ENCODE peak calls at places on chromosomes 16 and 17, in eight cellular contexts. S, G, P, M, K, D, Y and F are unnamed samples.

GRCh38 chr17:4587195-4587594 is 2.9 kb downstream of the SMTNL2 start:
- DNase-seq in K (no peak), P (no peak), D (no peak), S (no peak), M (no peak), Y (no peak), G (no peak), F (peak; percentile 42)

GRCh38 chr17:13575922-13576419 is 25.8 kb downstream of the HS3ST3A1 start:
- DNase-seq in M (no peak), K (no peak), D (no peak), G (no peak), Y (no peak), P (no peak), S (no peak), F (no peak)

GRCh38 chr17:7023576-7024401 is 939 bp downstream of the BCL6B start:
- DNase-seq in M (peak; percentile 100), D (peak; percentile 86), G (peak; percentile 94), K (peak; percentile 93), Y (peak; percentile 98), S (peak; percentile 91), P (no peak), F (peak; percentile 97)

GRCh38 chr16:49194499-49195260 is 87.0 kb downstream of the CBLN1 start:
- DNase-seq in G (no peak), P (no peak), K (no peak), M (no peak), S (no peak), D (no peak), Y (peak; percentile 86), F (no peak)

GRCh38 chr16:16938980-16939379 is 531.8 kb downstream of the XYLT1 start:
- DNase-seq in K (no peak), S (no peak), G (no peak), P (no peak), D (no peak), Y (no peak), M (no peak), F (no peak)

GRCh38 chr16:83837566-83837965 is 29.8 kb downstream of the HSBP1 start:
- DNase-seq in M (no peak), P (no peak), Y (no peak), G (peak; percentile 19), D (no peak), S (no peak), K (no peak), F (no peak)

GRCh38 chr16:51393381-51394005 is 242.4 kb upstream of the SALL1 start:
- DNase-seq in K (no peak), Y (no peak), M (peak; percentile 1), G (no peak), P (peak; percentile 15), D (no peak), S (no peak), F (no peak)

GRCh38 chr16:70018254-70018653 is 67.1 kb downstream of the CLEC18A start:
- DNase-seq in G (no peak), D (peak; percentile 61), P (no peak), K (no peak), M (peak; percentile 29), Y (no peak), S (no peak), F (no peak)

GRCh38 chr16:51271156-51271555 is 120.1 kb upstream of the SALL1 start:
- DNase-seq in S (no peak), Y (no peak), G (no peak), P (no peak), M (no peak), K (no peak), D (no peak), F (no peak)

GRCh38 chr17:9905902-9906301 is 831 bp upstream of the RCVRN start:
- DNase-seq in D (peak; percentile 26), G (no peak), M (no peak), P (no peak), Y (no peak), S (no peak), K (no peak), F (peak; percentile 74)

GRCh38 chr17:41464682-41465081 is 2.5 kb downstream of the KRT32 start:
- DNase-seq in P (peak; percentile 90), G (no peak), S (peak; percentile 69), M (peak; percentile 32), K (peak; percentile 59), D (peak; percentile 79), Y (no peak), F (no peak)

GRCh38 chr17:8925808-8926207 is 39.7 kb downstream of the PIK3R5 start:
- DNase-seq in G (no peak), K (no peak), M (no peak), S (no peak), P (no peak), Y (no peak), D (no peak), F (no peak)

DNA sequence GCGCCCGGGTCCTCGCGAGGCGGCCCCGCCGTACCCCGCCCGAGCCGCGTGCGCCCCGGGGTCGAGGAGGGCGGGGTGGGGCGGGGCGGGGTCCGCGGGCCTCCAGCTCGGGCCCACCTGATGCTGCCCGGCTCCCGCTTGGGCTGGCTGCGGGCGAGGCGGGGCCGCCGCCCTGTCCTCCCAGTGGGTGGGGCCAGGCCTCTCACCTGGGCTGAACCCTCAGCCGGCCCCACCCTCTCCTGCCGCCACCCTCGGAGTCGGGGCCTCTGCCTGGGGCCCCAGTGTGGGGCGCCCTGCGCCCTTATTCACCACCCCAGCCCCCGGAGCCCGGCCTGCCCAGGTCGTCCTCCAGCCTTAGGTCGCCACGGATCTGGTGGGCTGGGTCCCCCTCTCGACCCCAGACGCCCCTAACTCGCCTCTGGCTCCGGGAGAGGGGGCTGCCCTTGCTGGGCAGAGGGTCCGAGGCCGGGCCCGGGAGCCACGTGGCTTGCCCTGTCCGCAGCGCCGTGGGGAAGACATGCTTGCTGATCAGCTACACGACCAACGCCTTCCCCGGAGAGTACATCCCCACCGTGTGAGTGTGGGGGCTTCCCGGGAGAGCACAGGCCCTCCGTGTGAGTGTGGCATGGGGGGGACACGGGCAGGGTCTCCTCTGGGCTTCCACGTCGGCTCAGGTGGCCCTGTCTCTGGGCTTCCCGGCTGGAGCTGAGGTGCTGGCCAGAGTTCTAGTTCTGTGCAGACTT is 578 bp downstream of the RAC3 start:
- DNase-seq in S (no peak), M (no peak), G (no peak), Y (no peak), K (peak; percentile 74), P (no peak), D (no peak), F (no peak)
- TF ChIP-seq POLR2AphosphoS5 in S (no peak), M (no peak), G (no peak), Y (no peak), K (no peak), P (no peak), D (peak; percentile 64), F (no peak)

DNA sequence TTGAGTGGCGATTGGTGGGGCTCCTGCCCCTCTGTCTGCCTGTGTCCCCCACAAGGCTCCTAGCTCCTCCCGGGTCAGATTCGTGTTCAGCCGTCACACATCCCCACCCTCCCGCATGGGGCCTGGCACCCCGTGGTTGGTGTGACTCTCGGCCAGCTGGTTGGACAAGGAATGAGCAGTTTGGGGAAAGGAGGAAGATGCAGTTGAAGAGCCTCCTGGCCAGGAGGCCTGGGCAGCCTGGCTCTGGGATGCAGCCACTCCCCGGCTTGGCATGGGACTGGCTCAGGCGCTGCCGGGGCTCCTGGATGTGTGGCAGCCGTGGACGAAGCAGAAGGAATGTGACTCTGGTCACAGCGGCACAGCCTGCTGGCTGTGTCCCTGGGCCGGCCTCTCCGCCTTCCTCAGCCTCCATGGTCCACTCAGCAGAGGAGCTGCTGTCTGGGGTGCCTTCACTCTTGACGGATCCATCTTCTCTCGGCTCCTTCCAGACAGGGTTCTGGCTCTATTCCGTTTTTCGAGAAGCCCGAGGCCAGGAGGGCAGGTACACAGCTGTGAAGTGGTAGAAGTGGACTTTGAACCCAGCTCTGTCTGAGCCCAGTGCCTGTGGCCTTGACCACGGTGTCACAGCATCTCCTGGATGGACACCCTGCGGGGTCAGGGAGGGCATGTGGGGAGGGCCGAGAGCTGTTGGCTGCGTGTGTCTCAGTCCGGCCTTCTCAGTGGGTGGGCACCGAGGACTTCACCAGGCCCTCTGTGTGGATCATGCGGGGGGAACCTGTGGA is 2.1 kb downstream of the TRAF7 start:
- DNase-seq in M (no peak), K (peak; percentile 59), P (no peak), D (no peak), Y (no peak), S (no peak), G (no peak), F (no peak)
- H3K4me1 ChIP-seq in M (peaks cover 39% of the 10 kb centered on the region), K (peaks cover 90% of the 10 kb centered on the region), P (peaks cover 39% of the 10 kb centered on the region), D (peaks cover 73% of the 10 kb centered on the region), Y (peaks cover 91% of the 10 kb centered on the region), S (peaks cover 53% of the 10 kb centered on the region), G (peaks cover 82% of the 10 kb centered on the region), F (peaks cover 46% of the 10 kb centered on the region)

GRCh38 chr16:65546353-65546791 is 424.5 kb upstream of the CDH11 start:
- DNase-seq in Y (no peak), D (no peak), P (no peak), K (no peak), M (peak; percentile 15), G (no peak), S (no peak), F (no peak)

GRCh38 chr16:65543781-65544740 is 422.2 kb upstream of the CDH11 start:
- DNase-seq in M (no peak), K (no peak), P (no peak), D (no peak), S (no peak), Y (no peak), G (no peak), F (no peak)

GRCh38 chr16:65538945-65539344 is 417.1 kb upstream of the CDH11 start:
- DNase-seq in M (no peak), Y (no peak), D (no peak), P (no peak), S (no peak), G (no peak), K (no peak), F (no peak)

GRCh38 chr16:65537336-65537735 is 415.5 kb upstream of the CDH11 start:
- DNase-seq in S (no peak), Y (peak; percentile 17), K (no peak), M (no peak), D (no peak), P (no peak), G (no peak), F (no peak)

GRCh38 chr16:65540913-65541312 is 419.1 kb upstream of the CDH11 start:
- DNase-seq in M (no peak), G (no peak), P (no peak), K (no peak), Y (no peak), S (no peak), D (no peak), F (no peak)
- TF ChIP-seq POLR2AphosphoS5 in M (no peak), G (no peak), P (no peak), K (no peak), Y (no peak), S (no peak), D (no peak), F (no peak)

GRCh38 chr17:42843358-42843934 is 934 bp upstream of the AOC2 start:
- DNase-seq in D (peak; percentile 51), K (no peak), M (peak; percentile 69), G (no peak), Y (no peak), P (peak; percentile 43), S (no peak), F (peak; percentile 12)

GRCh38 chr17:42844271-42844670 is at the start of gene AOC2:
- DNase-seq in K (no peak), S (no peak), G (no peak), M (no peak), D (no peak), P (no peak), Y (no peak), F (no peak)

GRCh38 chr17:42845556-42845917 is 1.2 kb downstream of the AOC2 start:
- DNase-seq in P (no peak), K (no peak), M (no peak), D (no peak), Y (no peak), G (no peak), S (no peak), F (peak; percentile 39)

GRCh38 chr17:42845918-42846593 is 1.7 kb downstream of the AOC2 start:
- DNase-seq in K (no peak), P (no peak), S (no peak), G (no peak), M (no peak), D (no peak), Y (no peak), F (peak; percentile 59)

GRCh38 chr17:42844761-42845555 is 578 bp downstream of the AOC2 start:
- DNase-seq in G (no peak), Y (no peak), P (no peak), M (no peak), K (no peak), S (no peak), D (no peak), F (peak; percentile 66)
- H3K4me1 ChIP-seq in G (peaks cover 12% of the 10 kb centered on the region), Y (peaks cover 38% of the 10 kb centered on the region), P (no peaks in the 10 kb centered on the region), M (no peaks in the 10 kb centered on the region), K (peaks cover 45% of the 10 kb centered on the region), S (no peaks in the 10 kb centered on the region), D (no peaks in the 10 kb centered on the region), F (peaks cover 34% of the 10 kb centered on the region)